ENCODE peak calls at places on chromosome 11, in eight cellular contexts. M, E, Y, O, Z, B, R and P are unnamed samples.
A peak's percentile ranks its signal among the peaks of the same experiment; 100 is the strongest.

GRCh38 chr11:131682373-131683015 is 312.1 kb downstream of the NTM start:
- DNase-seq in M (no peak), E (no peak), Y (no peak), O (no peak), Z (no peak), B (no peak), R (no peak), P (no peak)

GRCh38 chr11:70021586-70021985 is 56.5 kb upstream of the ANO1 start:
- DNase-seq in M (no peak), E (no peak), Y (no peak), O (no peak), Z (no peak), B (no peak), R (peak; percentile 2), P (no peak)

GRCh38 chr11:4072668-4073285 is 21.8 kb upstream of the RRM1 start:
- DNase-seq in M (peak; percentile 80), E (peak; percentile 83), Y (peak; percentile 47), O (peak; percentile 59), Z (peak; percentile 74), B (peak; percentile 73), R (no peak), P (no peak)

GRCh38 chr11:3823303-3823702 is 14.9 kb downstream of the PGAP2 start:
- DNase-seq in M (peak; percentile 29), E (no peak), Y (no peak), O (no peak), Z (no peak), B (no peak), R (no peak), P (no peak)

GRCh38 chr11:38680746-38681145 is 2082.7 kb upstream of the RAG2 start:
- DNase-seq in M (no peak), E (no peak), Y (no peak), O (no peak), Z (no peak), B (no peak), R (no peak), P (no peak)

GRCh38 chr11:116879789-116880402 is 42.5 kb upstream of the APOA1 start:
- DNase-seq in M (peak; percentile 61), E (no peak), Y (no peak), O (peak; percentile 51), Z (no peak), B (no peak), R (no peak), P (peak; percentile 39)

GRCh38 chr11:55942785-55943392 is 6.7 kb upstream of the OR5I1 start:
- DNase-seq in M (peak; percentile 62), E (no peak), Y (no peak), O (peak; percentile 18), Z (no peak), B (no peak), R (no peak), P (peak; percentile 32)

GRCh38 chr11:12723410-12724297 is 49.4 kb downstream of the TEAD1 start:
- DNase-seq in M (peak; percentile 82), E (no peak), Y (no peak), O (peak; percentile 79), Z (peak; percentile 29), B (peak; percentile 44), R (no peak), P (no peak)

GRCh38 chr11:69923196-69923595 is 104.0 kb upstream of the FGF3 start:
- DNase-seq in M (no peak), E (peak; percentile 46), Y (no peak), O (no peak), Z (no peak), B (no peak), R (peak; percentile 28), P (no peak)

GRCh38 chr11:16226245-16226644 is 130.1 kb downstream of the SOX6 start:
- DNase-seq in M (peak; percentile 84), E (peak; percentile 49), Y (peak; percentile 30), O (no peak), Z (peak; percentile 91), B (no peak), R (peak; percentile 77), P (no peak)

GRCh38 chr11:126080206-126080941 is 17.7 kb upstream of the CDON start:
- DNase-seq in M (no peak), E (no peak), Y (no peak), O (no peak), Z (peak; percentile 40), B (no peak), R (no peak), P (no peak)

GRCh38 chr11:44575288-44575672 is 9.8 kb downstream of the CD82 start:
- DNase-seq in M (no peak), E (no peak), Y (peak; percentile 9), O (no peak), Z (no peak), B (no peak), R (peak; percentile 24), P (no peak)

GRCh38 chr11:75475767-75476650 is 43.0 kb upstream of the KLHL35 start:
- DNase-seq in M (no peak), E (no peak), Y (no peak), O (no peak), Z (peak; percentile 50), B (peak; percentile 37), R (no peak), P (peak; percentile 49)

GRCh38 chr11:44943118-44943517 is 7.6 kb downstream of the TP53I11 start:
- DNase-seq in M (no peak), E (no peak), Y (no peak), O (no peak), Z (no peak), B (no peak), R (no peak), P (no peak)

GRCh38 chr11:110478410-110478809 is 48.7 kb downstream of the FDX1 start:
- DNase-seq in M (no peak), E (no peak), Y (no peak), O (no peak), Z (no peak), B (no peak), R (no peak), P (no peak)

GRCh38 chr11:117796456-117797428 is at the start of gene DSCAML1:
- DNase-seq in M (no peak), E (no peak), Y (no peak), O (no peak), Z (peak; percentile 47), B (no peak), R (no peak), P (no peak)

GRCh38 chr11:36328956-36329673 is 33.0 kb downstream of the PRR5L start:
- DNase-seq in M (no peak), E (no peak), Y (no peak), O (no peak), Z (no peak), B (no peak), R (no peak), P (no peak)

GRCh38 chr11:109425554-109425953 is 3.6 kb downstream of the C11orf87 start:
- DNase-seq in M (peak; percentile 7), E (no peak), Y (no peak), O (no peak), Z (no peak), B (no peak), R (no peak), P (no peak)
- TF ChIP-seq CTCF in M (no peak), E (no peak), Y (no peak), O (no peak), Z (no peak), B (no peak), R (no peak), P (no peak)

GRCh38 chr11:120335928-120336640 is at the start of gene ARHGEF12:
- DNase-seq in M (peak; percentile 97), E (peak; percentile 98), Y (peak; percentile 98), O (peak; percentile 93), Z (peak; percentile 95), B (peak; percentile 93), R (peak; percentile 96), P (peak; percentile 90)
- TF ChIP-seq POLR2A in M (peak; percentile 35), E (peak; percentile 46), Y (peak; percentile 84), O (peak; percentile 60), Z (peak; percentile 76), B (no peak), R (peak; percentile 60), P (peak; percentile 68)

GRCh38 chr11:124884869-124885479 is 12.7 kb downstream of the ROBO4 start:
- DNase-seq in M (no peak), E (peak; percentile 48), Y (no peak), O (no peak), Z (no peak), B (no peak), R (no peak), P (no peak)

GRCh38 chr11:124884340-124884739 is 13.3 kb downstream of the ROBO4 start:
- DNase-seq in M (no peak), E (peak; percentile 22), Y (no peak), O (no peak), Z (no peak), B (no peak), R (no peak), P (no peak)

GRCh38 chr11:124880958-124881357 is 15.7 kb downstream of the ROBO3 start:
- DNase-seq in M (no peak), E (no peak), Y (no peak), O (no peak), Z (no peak), B (no peak), R (no peak), P (no peak)

GRCh38 chr11:124879999-124880611 is 14.9 kb downstream of the ROBO3 start:
- DNase-seq in M (no peak), E (peak; percentile 50), Y (no peak), O (no peak), Z (no peak), B (no peak), R (no peak), P (no peak)

DNA sequence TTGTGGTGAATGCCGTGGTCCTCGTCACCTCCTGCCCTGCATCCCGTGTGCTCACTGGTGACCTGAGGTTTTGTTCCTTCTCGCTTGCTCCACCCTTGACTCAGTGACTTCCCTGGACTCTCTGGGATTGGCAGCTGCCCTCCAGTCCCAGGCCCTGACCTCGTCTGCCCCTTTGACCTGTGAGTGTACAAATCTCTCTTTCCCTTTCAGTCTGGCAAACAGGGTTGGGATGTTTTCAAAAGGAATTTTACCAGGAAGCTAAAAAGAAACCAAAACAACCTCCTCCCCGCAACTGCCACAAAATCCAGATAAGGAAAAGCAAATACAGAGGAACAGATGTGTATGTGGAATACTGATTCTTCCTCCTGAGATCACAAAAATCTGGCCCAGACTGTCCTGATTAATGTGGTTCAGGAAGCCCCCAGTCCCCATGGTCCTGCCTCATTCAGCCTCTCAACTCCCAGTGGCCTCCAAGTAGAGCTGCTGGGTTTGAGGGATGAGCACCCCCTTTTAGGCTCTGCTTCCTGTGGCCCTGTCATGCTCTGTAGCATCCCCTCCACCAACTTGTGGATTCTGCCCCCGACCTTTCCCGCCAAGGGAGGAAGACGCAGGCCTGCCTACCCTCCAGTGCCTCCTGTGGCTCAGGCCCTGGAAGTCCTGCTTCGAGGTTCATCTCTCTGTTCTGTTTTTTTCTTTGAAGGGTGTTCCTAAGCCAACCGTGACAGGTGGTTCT is 15.2 kb downstream of the ROBO4 start:
- DNase-seq in M (no peak), E (no peak), Y (peak; percentile 69), O (no peak), Z (no peak), B (no peak), R (no peak), P (no peak)
- TF ChIP-seq CTCF in M (no peak), E (no peak), Y (no peak), O (no peak), Z (no peak), B (no peak), R (no peak), P (no peak)

DNA sequence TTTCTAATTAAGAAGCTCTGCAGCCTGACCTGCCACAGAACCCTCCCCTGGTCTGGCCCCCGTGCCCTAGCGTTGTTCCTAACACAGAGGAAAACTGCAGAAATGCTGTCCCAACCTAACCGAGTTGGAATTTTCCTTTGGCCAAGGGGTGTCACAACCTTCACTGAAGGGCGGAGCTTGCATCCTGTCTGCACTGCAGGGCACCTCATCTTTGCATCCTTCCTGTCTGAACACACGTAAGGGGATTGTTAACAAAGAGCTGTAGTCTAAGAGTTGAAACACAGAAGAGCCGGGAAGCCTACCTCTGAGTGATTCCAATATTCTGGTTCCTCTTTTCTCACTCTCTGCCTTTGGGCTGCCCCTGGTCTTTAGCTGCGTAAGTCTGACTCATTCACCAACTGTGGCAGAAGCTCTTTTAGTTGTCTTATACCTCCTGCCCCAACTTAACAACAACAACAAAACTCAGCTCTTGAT is 1.6 kb downstream of the DIXDC1 start:
- DNase-seq in M (no peak), E (no peak), Y (no peak), O (no peak), Z (no peak), B (no peak), R (no peak), P (no peak)
- TF ChIP-seq POLR2A in M (no peak), E (no peak), Y (no peak), O (no peak), Z (no peak), B (no peak), R (no peak), P (no peak)